ENCODE peak calls at places on chromosome 1, in nine cellular contexts. G is amniotic stem cell; P is HCT116; T is mesenchymal stem cell; K is AG09309; U is WTC11; A is lower lobe of right lung; N is sciatic nerve; S is CD8-positive, alpha-beta memory T cell. X is an unnamed sample.

GRCh38 chr1:39204441-39205081 is at the start of gene MACF1:
- DNase-seq in K (peak), P (no peak), U (no peak), A (no peak), T (peak), N (peak), G (peak), S (no peak), X (no peak)

GRCh38 chr1:198663996-198664789 is 25.4 kb downstream of the PTPRC start:
- DNase-seq in A (no peak), K (no peak), T (no peak), N (no peak), S (no peak), U (no peak), P (no peak), G (no peak), X (no peak)

GRCh38 chr1:158020877-158021630 is 27.6 kb downstream of the KIRREL1 start:
- DNase-seq in U (no peak), T (no peak), G (no peak), A (no peak), S (no peak), K (no peak), P (no peak), N (no peak), X (no peak)

GRCh38 chr1:167043752-167044488 is 46.3 kb downstream of the GPA33 start:
- DNase-seq in U (peak), K (no peak), G (no peak), P (no peak), N (no peak), T (peak), S (peak), A (peak), X (no peak)

GRCh38 chr1:163119707-163120106 is 50.5 kb downstream of the RGS4 start:
- DNase-seq in K (no peak), S (no peak), N (no peak), P (no peak), A (no peak), U (no peak), T (no peak), G (no peak), X (no peak)

GRCh38 chr1:201436461-201436860 is 14.9 kb upstream of the TNNI1 start:
- DNase-seq in G (no peak), N (no peak), T (peak), K (no peak), P (peak), U (peak), S (no peak), A (no peak), X (no peak)

GRCh38 chr1:200866521-200866920 is 6.3 kb upstream of the GPR25 start:
- DNase-seq in K (no peak), A (no peak), P (no peak), U (no peak), N (no peak), T (no peak), S (no peak), G (no peak), X (no peak)

GRCh38 chr1:201703646-201704438 is 125.1 kb upstream of the IPO9 start:
- DNase-seq in U (peak), N (peak), T (peak), K (no peak), P (peak), S (peak), G (peak), A (peak), X (no peak)

GRCh38 chr1:151846062-151846568 is 6.5 kb upstream of the C2CD4D start:
- DNase-seq in G (no peak), U (no peak), S (no peak), N (peak), T (peak), A (no peak), P (peak), K (no peak), X (no peak)

GRCh38 chr1:226601456-226601855 is 52.9 kb downstream of the STUM start:
- DNase-seq in T (no peak), N (peak), G (no peak), S (no peak), P (no peak), K (no peak), A (no peak), U (no peak), X (no peak)